ENCODE peak calls at places on chromosomes 1 and 21, in eight cellular contexts. S is RWPE1; I is stomach; M is stimulated activated CD4-positive, alpha-beta T cell treated with anti-CD3 and anti-CD28 coated beads, TNF-alpha, amount 100 ng/mL, for 24 hours; K is HCEC 1CT; Z is EL; V is adipocyte; E is CD14-positive monocyte. N is an unnamed sample.

GRCh38 chr1:235866207-235866912 is at the start of gene LYST:
- DNase-seq in K (peak), Z (peak), V (peak), E (peak), S (peak), M (peak), I (peak), N (peak)

GRCh38 chr1:42934541-42935312 is 23.9 kb downstream of the SLC2A1 start:
- DNase-seq in I (no peak), V (no peak), K (no peak), Z (no peak), E (no peak), M (no peak), S (no peak), N (no peak)

GRCh38 chr1:227950735-227951224 is 3.0 kb upstream of the WNT9A start:
- DNase-seq in I (no peak), K (no peak), E (no peak), Z (no peak), M (no peak), V (no peak), S (no peak), N (no peak)

GRCh38 chr1:230265200-230266115 is 160.7 kb downstream of the PGBD5 start:
- DNase-seq in K (no peak), I (no peak), S (no peak), Z (no peak), E (no peak), M (no peak), V (no peak), N (no peak)

GRCh38 chr1:67084765-67085318 is 30.9 kb upstream of the SLC35D1 start:
- DNase-seq in Z (no peak), E (no peak), I (no peak), M (no peak), V (no peak), S (no peak), K (no peak), N (no peak)

GRCh38 chr1:220991959-220992704 is 112.9 kb downstream of the HLX start:
- DNase-seq in K (peak), E (no peak), I (no peak), S (no peak), V (no peak), M (no peak), Z (no peak), N (no peak)

GRCh38 chr1:30321216-30321910 is 402.0 kb downstream of the MATN1 start:
- DNase-seq in V (no peak), S (no peak), I (peak), K (no peak), M (no peak), Z (no peak), E (peak), N (no peak)

GRCh38 chr1:94899756-94900155 is 27.2 kb downstream of the CNN3 start:
- DNase-seq in Z (no peak), K (no peak), S (no peak), E (no peak), M (no peak), V (peak), I (no peak), N (no peak)

GRCh38 chr21:44938976-44939531 is 775 bp upstream of the SLX9 start:
- DNase-seq in M (no peak), V (no peak), K (no peak), S (no peak), E (peak), Z (no peak), I (peak), N (no peak)

GRCh38 chr1:192100686-192101468 is 57.4 kb upstream of the RGS18 start:
- DNase-seq in E (no peak), V (no peak), I (no peak), K (no peak), Z (peak), M (no peak), S (no peak), N (no peak)

GRCh38 chr1:48025076-48025475 is 27.9 kb upstream of the TRABD2B start:
- DNase-seq in S (no peak), I (no peak), E (no peak), Z (no peak), K (no peak), M (no peak), V (no peak), N (peak)

GRCh38 chr21:28337319-28337718 is 655.4 kb downstream of the LTN1 start:
- DNase-seq in E (no peak), M (no peak), Z (peak), K (peak), I (no peak), S (peak), V (peak), N (no peak)

GRCh38 chr1:206955476-206956312 is 9.4 kb upstream of the PIGR start:
- DNase-seq in V (no peak), K (no peak), M (no peak), I (peak), S (no peak), E (no peak), Z (no peak), N (no peak)

GRCh38 chr1:203807211-203807610 is 11.8 kb downstream of the ZBED6 start:
- DNase-seq in E (no peak), I (no peak), Z (peak), V (peak), M (no peak), S (no peak), K (peak), N (no peak)

GRCh38 chr1:158095737-158096335 is 84.9 kb upstream of the CD1D start:
- DNase-seq in E (no peak), V (peak), Z (peak), K (peak), M (no peak), I (no peak), S (peak), N (peak)

GRCh38 chr1:179881642-179882252 is 338 bp upstream of the TOR1AIP1 start:
- DNase-seq in S (peak), M (no peak), Z (peak), I (peak), E (no peak), K (peak), V (peak), N (no peak)

GRCh38 chr1:99737016-99737415 is 29.4 kb downstream of the FRRS1 start:
- DNase-seq in M (no peak), S (no peak), Z (peak), E (no peak), K (peak), V (peak), I (no peak), N (no peak)

GRCh38 chr1:180081474-180081873 is 73.2 kb upstream of the QSOX1 start:
- DNase-seq in M (no peak), Z (no peak), E (no peak), S (no peak), V (no peak), I (no peak), K (no peak), N (no peak)

GRCh38 chr1:172761581-172762025 is 102.7 kb downstream of the FASLG start:
- DNase-seq in V (peak), I (no peak), K (peak), S (peak), E (no peak), M (no peak), Z (peak), N (no peak)

GRCh38 chr1:21511579-21512522 is 2.6 kb downstream of the ALPL start:
- DNase-seq in E (no peak), S (no peak), I (peak), V (peak), K (peak), M (no peak), Z (peak), N (no peak)

GRCh38 chr1:153306303-153307220 is 6.2 kb downstream of the PGLYRP3 start:
- DNase-seq in I (no peak), Z (no peak), S (no peak), E (no peak), M (no peak), V (no peak), K (no peak), N (no peak)